ENCODE peak calls at places on chromosomes 6 and 20, in six cellular contexts. L is tibial nerve, Z is Peyer's patch, D is heart right ventricle, F is SJSA1, B is heart left ventricle. T is an unnamed sample. For H3K4me1, the result is how much of the 10 kb centered on the place peaks cover.

GRCh38 chr6:19538086-19538485 is 299.1 kb upstream of the ID4 start:
- DNase-seq in L (no peak), B (no peak), D (no peak), F (no peak), Z (peak), T (no peak)

GRCh38 chr6:91816335-91816734 is 1229.5 kb upstream of the MAP3K7 start:
- DNase-seq in B (no peak), F (no peak), Z (no peak), D (no peak), L (no peak), T (no peak)

GRCh38 chr6:134466751-134467525 is 149.0 kb upstream of the SGK1 start:
- DNase-seq in Z (no peak), L (no peak), B (no peak), D (no peak), F (no peak), T (no peak)

GRCh38 chr6:112923940-112924587 is 576.9 kb downstream of the RFPL4B start:
- DNase-seq in Z (no peak), L (no peak), F (no peak), D (no peak), B (no peak), T (no peak)

GRCh38 chr6:105111871-105112270 is 67.9 kb downstream of the POPDC3 start:
- DNase-seq in F (no peak), L (no peak), D (no peak), B (no peak), Z (no peak), T (no peak)

GRCh38 chr6:53701333-53702073 is 35.9 kb upstream of the KLHL31 start:
- DNase-seq in F (no peak), B (no peak), D (no peak), Z (no peak), L (no peak), T (no peak)

GRCh38 chr6:53042112-53042511 is 23.1 kb upstream of the FBXO9 start:
- DNase-seq in L (no peak), Z (no peak), F (peak), D (no peak), B (no peak), T (peak)

GRCh38 chr20:5445611-5446010 is 128.9 kb upstream of the PROKR2 start:
- DNase-seq in D (no peak), Z (no peak), F (no peak), L (no peak), B (no peak), T (no peak)

GRCh38 chr6:36691612-36692011 is 6.0 kb upstream of the RAB44 start:
- DNase-seq in Z (peak), L (no peak), F (no peak), D (no peak), B (no peak), T (no peak)

GRCh38 chr6:151842816-151843215 is 35.3 kb downstream of the ESR1 start:
- DNase-seq in D (no peak), L (no peak), F (no peak), Z (no peak), B (no peak), T (no peak)

GRCh38 chr6:93679836-93680235 is 260.5 kb upstream of the EPHA7 start:
- DNase-seq in Z (no peak), F (no peak), L (no peak), B (no peak), D (no peak), T (no peak)

GRCh38 chr20:40511478-40511877 is 177.6 kb downstream of the MAFB start:
- DNase-seq in B (no peak), D (no peak), F (no peak), Z (peak), L (peak), T (no peak)

GRCh38 chr6:19668710-19669109 is 168.5 kb upstream of the ID4 start:
- DNase-seq in B (no peak), Z (no peak), D (no peak), F (peak), L (no peak), T (no peak)

GRCh38 chr20:54044156-54044555 is 26.2 kb downstream of the BCAS1 start:
- DNase-seq in F (peak), L (no peak), Z (no peak), D (no peak), B (no peak), T (no peak)

GRCh38 chr20:23116301-23117089 is 30.4 kb upstream of the CD93 start:
- DNase-seq in F (no peak), B (no peak), D (no peak), L (no peak), Z (no peak), T (no peak)

GRCh38 chr6:106710580-106710979 is 81.2 kb downstream of the QRSL1 start:
- DNase-seq in F (no peak), B (no peak), Z (no peak), D (no peak), L (no peak), T (no peak)
- H3K4me1 ChIP-seq in F (under half), B (under half), Z (under half), D (under half), L (under half), T (under half)

DNA sequence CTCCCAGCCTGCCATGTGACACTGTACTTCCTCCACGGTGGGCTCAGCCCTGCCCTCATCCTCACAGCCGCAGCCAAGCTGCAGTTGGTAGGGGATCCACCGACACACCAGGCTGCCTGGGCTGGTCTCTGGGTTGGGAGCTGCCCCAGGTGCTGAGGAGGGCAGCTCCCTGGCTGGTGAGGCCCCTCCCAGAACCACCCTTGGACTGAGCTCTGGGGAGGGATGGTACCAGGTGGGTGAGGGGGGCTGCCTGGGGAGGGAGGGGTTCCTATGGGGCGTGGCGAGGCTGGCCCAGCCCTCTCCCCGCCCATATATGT is 183 bp upstream of the TNFRSF6B start:
- DNase-seq in Z (no peak), F (no peak), B (peak), L (no peak), D (peak), T (no peak)
- H3K4me1 ChIP-seq in Z (under half), F (under half), B (half or more), L (under half), D (half or more), T (under half)

GRCh38 chr6:3884007-3884745 is 35.0 kb downstream of the FAM50B start:
- DNase-seq in Z (no peak), B (no peak), D (no peak), F (peak), L (no peak), T (no peak)

GRCh38 chr6:3885262-3886036 is 36.3 kb downstream of the FAM50B start:
- DNase-seq in B (no peak), F (peak), L (no peak), D (no peak), Z (peak), T (no peak)

GRCh38 chr6:3888153-3888957 is 39.2 kb downstream of the FAM50B start:
- DNase-seq in Z (no peak), F (no peak), L (peak), D (no peak), B (no peak), T (peak)

GRCh38 chr6:3882865-3883264 is 33.7 kb downstream of the FAM50B start:
- DNase-seq in Z (no peak), F (no peak), B (no peak), D (no peak), L (peak), T (no peak)

DNA sequence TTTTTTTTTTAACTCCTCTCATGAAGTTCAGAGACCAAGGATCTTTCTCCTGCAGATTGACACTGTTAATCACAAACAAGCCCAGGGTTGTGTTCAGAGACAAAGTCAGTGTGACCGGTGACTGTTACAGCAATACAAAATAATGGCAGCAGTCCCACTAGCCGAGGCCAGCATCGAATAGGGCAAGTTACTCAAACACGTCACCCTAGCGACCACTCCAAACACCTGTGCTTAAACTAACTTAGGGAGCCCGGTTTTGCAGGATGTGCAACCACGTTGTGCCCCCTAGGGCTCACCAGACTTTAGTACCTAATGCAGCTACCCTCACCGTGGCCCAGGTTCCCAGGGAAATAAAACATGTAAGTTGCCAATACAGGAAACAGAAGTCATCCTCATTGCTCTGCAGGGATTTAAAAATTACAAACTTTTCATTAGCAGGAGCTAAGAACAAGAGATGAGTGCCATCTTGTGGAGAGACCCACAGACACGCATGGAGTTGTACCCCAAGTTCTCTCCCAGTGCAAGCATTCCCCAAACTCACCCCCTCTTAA is 38.1 kb downstream of the FAM50B start:
- DNase-seq in L (peak), D (peak), F (no peak), B (no peak), Z (peak), T (no peak)
- H3K4me1 ChIP-seq in L (under half), D (under half), F (under half), B (under half), Z (under half), T (under half)

GRCh38 chr6:34459899-34460593 is 5.8 kb upstream of the PACSIN1 start:
- DNase-seq in L (peak), B (no peak), F (peak), D (peak), Z (peak), T (peak)
- H3K4me1 ChIP-seq in L (under half), B (under half), F (under half), D (under half), Z (under half), T (under half)

GRCh38 chr20:47810686-47811347 is 25.5 kb upstream of the SULF2 start:
- DNase-seq in Z (no peak), F (no peak), L (no peak), D (no peak), B (no peak), T (no peak)
- H3K4me1 ChIP-seq in Z (under half), F (under half), L (under half), D (under half), B (under half), T (under half)

T was measured in Panc1.